ENCODE peak calls at places on chromosome 12, in four cellular contexts. One of them, this sample, is unnamed.

GRCh38 chr12:6384499-6385436 is 806 bp downstream of the LTBR start:
- DNase-seq in SW480: no peak
- DNase-seq in NCI-H1694: no peak
- DNase-seq in IMR-90: no peak
- DNase-seq in this sample: no peak

GRCh38 chr12:108895220-108895802 is 15.4 kb downstream of the DAO start:
- DNase-seq in SW480: no peak
- DNase-seq in NCI-H1694: no peak
- DNase-seq in IMR-90: no peak
- DNase-seq in this sample: no peak

GRCh38 chr12:89424394-89424793 is 72.1 kb upstream of the DUSP6 start:
- DNase-seq in SW480: no peak
- DNase-seq in NCI-H1694: no peak
- DNase-seq in IMR-90: no peak
- DNase-seq in this sample: no peak

GRCh38 chr12:69653703-69654102 is 43.0 kb upstream of the LRRC10 start:
- DNase-seq in SW480: no peak
- DNase-seq in NCI-H1694: no peak
- DNase-seq in IMR-90: peak; percentile 43
- DNase-seq in this sample: no peak

GRCh38 chr12:51593539-51593938 is 2.5 kb downstream of the SCN8A start:
- DNase-seq in SW480: no peak
- DNase-seq in NCI-H1694: no peak
- DNase-seq in IMR-90: peak; percentile 79
- DNase-seq in this sample: peak; percentile 9

GRCh38 chr12:51118706-51119105 is 35.3 kb upstream of the CSRNP2 start:
- DNase-seq in SW480: peak; percentile 80
- DNase-seq in NCI-H1694: no peak
- DNase-seq in IMR-90: peak; percentile 84
- DNase-seq in this sample: no peak

GRCh38 chr12:26319511-26319910 is 124.1 kb downstream of the SSPN start:
- DNase-seq in SW480: no peak
- DNase-seq in NCI-H1694: no peak
- DNase-seq in IMR-90: peak; percentile 94
- DNase-seq in this sample: no peak

GRCh38 chr12:57151741-57152407 is 4.5 kb upstream of the LRP1-AS start:
- DNase-seq in SW480: no peak
- DNase-seq in NCI-H1694: no peak
- DNase-seq in IMR-90: peak; percentile 74
- DNase-seq in this sample: no peak

GRCh38 chr12:74449872-74450271 is 87.8 kb upstream of the ATXN7L3B start:
- DNase-seq in SW480: no peak
- DNase-seq in NCI-H1694: no peak
- DNase-seq in IMR-90: peak; percentile 71
- DNase-seq in this sample: no peak

GRCh38 chr12:105740970-105741725 is 397.6 kb downstream of the NUAK1 start:
- DNase-seq in SW480: no peak
- DNase-seq in NCI-H1694: peak; percentile 55
- DNase-seq in IMR-90: peak; percentile 30
- DNase-seq in this sample: peak; percentile 90

GRCh38 chr12:49264873-49265792 is at the start of gene TUBA1C:
- DNase-seq in SW480: peak; percentile 93
- DNase-seq in NCI-H1694: peak; percentile 64
- DNase-seq in IMR-90: peak; percentile 95
- DNase-seq in this sample: peak; percentile 93

GRCh38 chr12:1130571-1130970 is 139.5 kb downstream of the ERC1 start:
- DNase-seq in SW480: no peak
- DNase-seq in NCI-H1694: no peak
- DNase-seq in IMR-90: no peak
- DNase-seq in this sample: no peak

GRCh38 chr12:100794441-100795192 is at the start of gene ANO4:
- DNase-seq in SW480: no peak
- DNase-seq in NCI-H1694: no peak
- DNase-seq in IMR-90: peak; percentile 29
- DNase-seq in this sample: no peak

GRCh38 chr12:5520037-5520436 is 88.1 kb downstream of the NTF3 start:
- DNase-seq in SW480: no peak
- DNase-seq in NCI-H1694: no peak
- DNase-seq in IMR-90: no peak
- DNase-seq in this sample: no peak

GRCh38 chr12:15856097-15856982 is 25.8 kb upstream of the STRAP start:
- DNase-seq in SW480: peak; percentile 71
- DNase-seq in NCI-H1694: peak; percentile 71
- DNase-seq in IMR-90: peak; percentile 76
- DNase-seq in this sample: peak; percentile 17

GRCh38 chr12:24947541-24948451 is 1.1 kb downstream of the BCAT1 start:
- DNase-seq in SW480: no peak
- DNase-seq in NCI-H1694: no peak
- DNase-seq in IMR-90: no peak
- DNase-seq in this sample: no peak

GRCh38 chr12:82608706-82609105 is 78.0 kb upstream of the TMTC2 start:
- DNase-seq in SW480: peak; percentile 48
- DNase-seq in NCI-H1694: no peak
- DNase-seq in IMR-90: peak; percentile 2
- DNase-seq in this sample: no peak

This sample was measured in NCI-H2171 treated with DMSO at 0.1 percent for 48 hours.